ENCODE peak calls at places on chromosomes 4 and X, in five cellular contexts. K is cardiac muscle cell, F is BE2C, Q is IMR-90, X is lower lobe of right lung. D is an unnamed sample. For H3K4me1, the result is how much of the 10 kb centered on the place peaks cover.

GRCh38 chr4:170657761-170658160 is 568.0 kb upstream of the AADAT start:
- DNase-seq in K (no peak), F (no peak), Q (no peak), X (no peak), D (no peak)

GRCh38 chr4:58809948-58810347 is 1699.8 kb upstream of the IGFBP7 start:
- DNase-seq in K (no peak), F (no peak), Q (no peak), X (no peak), D (no peak)

GRCh38 chr4:77040265-77040664 is 35.5 kb downstream of the CCNI start:
- DNase-seq in K (no peak), F (no peak), Q (peak), X (no peak), D (no peak)

GRCh38 chr4:16032382-16032743 is 51.5 kb downstream of the PROM1 start:
- DNase-seq in K (no peak), F (no peak), Q (no peak), X (no peak), D (no peak)

GRCh38 chrX:31168596-31168995 is 96.8 kb upstream of the FTHL17 start:
- DNase-seq in K (no peak), F (no peak), Q (no peak), X (no peak), D (no peak)

GRCh38 chrX:14963447-14964236 is 90.4 kb downstream of the MOSPD2 start:
- DNase-seq in K (peak), F (no peak), Q (peak), X (no peak), D (no peak)

GRCh38 chr4:113179091-113179490 is 129.6 kb downstream of the ANK2 start:
- DNase-seq in K (no peak), F (no peak), Q (no peak), X (no peak), D (no peak)

GRCh38 chr4:128228778-128229457 is 58.7 kb downstream of the PGRMC2 start:
- DNase-seq in K (peak), F (no peak), Q (peak), X (no peak), D (no peak)

GRCh38 chr4:185640809-185641675 is 105.7 kb upstream of the PDLIM3 start:
- DNase-seq in K (peak), F (peak), Q (peak), X (no peak), D (no peak)
- TF ChIP-seq CTCF in K (peak), F (peak), Q (peak), X (peak), D (peak)

DNA sequence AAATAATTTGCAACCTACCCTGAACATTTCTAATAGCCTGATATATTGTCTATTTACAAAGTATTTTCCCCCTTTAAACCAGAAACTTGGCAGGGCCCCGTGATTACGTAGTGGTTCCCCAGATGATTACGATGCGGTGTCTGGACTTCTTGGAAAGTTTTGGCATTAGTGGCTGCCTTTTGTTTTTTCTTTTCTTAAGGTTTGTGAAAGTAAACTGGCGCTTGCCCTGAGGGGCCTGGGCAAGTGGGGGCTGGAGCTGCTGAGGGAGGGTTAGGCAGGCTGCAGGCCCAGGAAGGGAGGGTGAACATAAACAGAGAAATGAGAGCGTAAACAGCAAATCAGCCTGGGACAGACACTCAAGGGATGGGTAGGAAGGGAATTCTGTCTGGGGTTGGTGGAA is 123.6 kb upstream of the MSX1 start:
- DNase-seq in K (peak), F (no peak), Q (peak), X (no peak), D (no peak)
- H3K4me1 ChIP-seq in K (under half), F (under half), Q (under half), X (under half), D (under half)

DNA sequence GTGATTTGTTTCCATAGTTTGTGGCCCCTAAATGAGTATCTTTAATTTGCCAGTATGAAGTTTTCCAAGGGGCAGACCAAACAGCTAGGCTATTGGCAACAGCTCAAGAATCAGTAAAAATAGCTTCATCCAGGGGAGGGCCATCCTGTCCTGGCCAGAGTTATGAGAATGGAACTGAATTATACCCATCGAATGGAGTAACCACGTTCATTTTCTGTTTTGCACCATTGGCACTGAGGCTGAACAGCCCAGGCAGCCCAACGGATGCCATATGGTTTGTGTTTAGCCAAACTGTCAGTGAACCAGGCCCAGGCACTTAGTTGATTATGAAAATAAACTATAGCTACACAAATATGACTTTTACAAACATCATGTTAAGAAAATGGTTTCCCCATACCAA is 17.7 kb upstream of the ASB5 start:
- DNase-seq in K (no peak), F (no peak), Q (peak), X (no peak), D (no peak)
- TF ChIP-seq CTCF in K (no peak), F (no peak), Q (no peak), X (no peak), D (no peak)

GRCh38 chr4:145868637-145869409 is 69.8 kb downstream of the ZNF827 start:
- DNase-seq in K (peak), F (no peak), Q (peak), X (no peak), D (no peak)
- H3K4me1 ChIP-seq in K (under half), F (under half), Q (under half), X (under half), D (under half)

GRCh38 chr4:23368081-23368697 is 521.7 kb downstream of the PPARGC1A start:
- DNase-seq in K (peak), F (peak), Q (peak), X (no peak), D (no peak)
- TF ChIP-seq CTCF in K (peak), F (peak), Q (peak), X (peak), D (no peak)

GRCh38 chr4:24495388-24495787 is 89.0 kb downstream of the DHX15 start:
- DNase-seq in K (no peak), F (no peak), Q (no peak), X (no peak), D (no peak)
- H3K4me1 ChIP-seq in K (under half), F (under half), Q (under half), X (under half), D (under half)

DNA sequence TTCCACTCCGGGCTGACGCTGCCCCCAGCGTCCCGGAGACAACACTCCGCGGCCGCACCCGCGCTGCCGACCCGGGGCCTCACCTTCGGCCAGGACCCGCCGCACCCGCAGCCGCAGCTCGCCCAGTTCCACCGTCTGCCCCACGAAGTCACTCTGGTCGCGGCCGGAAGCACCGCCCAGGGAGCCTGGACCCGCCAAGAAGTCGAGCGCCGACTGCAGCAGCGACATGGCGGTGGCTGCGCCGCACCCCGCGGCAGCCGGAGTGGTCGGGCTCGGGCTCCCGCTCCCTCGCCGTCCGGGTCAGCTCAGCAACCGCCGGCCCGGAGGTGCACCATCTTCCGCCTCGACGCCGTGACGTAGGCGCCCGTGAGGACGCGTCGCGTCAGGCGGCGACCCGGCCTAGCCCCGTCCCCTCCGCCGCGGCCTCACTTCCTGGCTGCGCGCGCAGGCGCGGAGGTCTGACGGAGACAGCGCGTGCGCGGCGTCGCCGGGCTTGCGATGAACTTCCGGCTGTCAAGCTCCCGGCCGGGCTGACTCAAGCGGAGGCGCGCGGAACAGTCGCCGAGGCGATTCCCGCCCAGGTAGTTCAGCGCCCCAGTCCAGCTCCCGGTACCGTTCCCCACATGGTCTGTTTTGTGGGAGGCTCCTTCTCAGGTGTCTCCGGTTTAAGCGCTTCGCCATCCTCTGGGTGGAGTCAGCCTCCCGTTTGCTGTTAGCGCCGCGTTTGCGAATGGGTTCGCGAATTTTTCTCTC is at the start of the genes GAK and TMEM175:
- DNase-seq in K (peak), F (peak), Q (peak), X (peak), D (peak)
- TF ChIP-seq CTCF in K (no peak), F (no peak), Q (no peak), X (no peak), D (no peak)

DNA sequence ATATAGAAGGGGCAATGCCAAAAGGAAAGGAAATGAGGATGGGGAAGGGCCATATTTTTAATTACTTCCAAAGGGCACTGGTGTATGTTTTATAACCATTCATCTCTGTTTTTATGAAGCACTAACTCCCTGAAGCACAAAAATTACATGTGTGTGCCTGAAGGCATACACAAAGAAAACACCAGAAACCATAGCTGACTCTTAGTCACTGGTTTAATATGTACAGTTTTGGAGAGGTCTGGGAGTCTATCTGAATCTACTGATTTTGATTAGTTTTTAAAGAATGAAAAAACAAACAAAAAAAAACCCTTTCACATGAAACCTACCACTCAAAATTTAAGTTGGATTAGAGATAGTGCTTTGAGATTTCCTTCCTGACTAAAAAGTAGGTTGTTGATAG is 438.7 kb downstream of the RPA4 start:
- DNase-seq in K (no peak), F (no peak), Q (peak), X (no peak), D (no peak)
- H3K4me1 ChIP-seq in K (under half), F (under half), Q (under half), X (under half), D (under half)